ENCODE peak calls at places on chromosomes 5 and 9, in four cellular contexts. B is RWPE2, R is iPS DF 6.9, E is mesothelial cell of epicardium. K is an unnamed sample.

GRCh38 chr9:19281801-19282200 is 51.3 kb downstream of the DENND4C start:
- DNase-seq in B (no peak), R (no peak), E (no peak), K (no peak)

GRCh38 chr9:106682420-106682819 is 180.5 kb upstream of the ZNF462 start:
- DNase-seq in B (no peak), R (no peak), E (no peak), K (no peak)

GRCh38 chr9:88168564-88168963 is 30.3 kb upstream of the SPATA31C2 start:
- DNase-seq in B (no peak), R (no peak), E (no peak), K (no peak)

GRCh38 chr5:56429110-56429561 is 196.0 kb upstream of the ANKRD55 start:
- DNase-seq in B (no peak), R (no peak), E (no peak), K (no peak)

GRCh38 chr5:78984611-78985406 is at the start of gene ARSB:
- DNase-seq in B (peak), R (peak), E (peak), K (peak)

GRCh38 chr9:124632077-124632621 is 125.0 kb upstream of the NR5A1 start:
- DNase-seq in B (no peak), R (no peak), E (no peak), K (no peak)

GRCh38 chr5:181223729-181224389 is 778 bp downstream of the TRIM41 start:
- DNase-seq in B (peak), R (no peak), E (peak), K (peak)

GRCh38 chr5:82534891-82535395 is 256.8 kb upstream of the RPS23 start:
- DNase-seq in B (no peak), R (no peak), E (no peak), K (no peak)

GRCh38 chr9:98726735-98727134 is 18.0 kb upstream of the GABBR2 start:
- DNase-seq in B (no peak), R (no peak), E (no peak), K (no peak)

K was measured in progenitor cell of endocrine pancreas.